ENCODE peak calls at places on chromosomes 5 and 9, in six cellular contexts. One of them, this sample, is unnamed.
A peak's percentile ranks its signal among the peaks of the same experiment; 100 is the strongest.

GRCh38 chr5:128225245-128226030 is 141.9 kb downstream of the SLC12A2 start:
- DNase-seq in SW 1271: no peak
- DNase-seq in GM12865: no peak
- DNase-seq in effector memory CD4-positive, alpha-beta T cell: no peak
- DNase-seq in right atrium auricular region: no peak
- DNase-seq in HepG2: no peak
- DNase-seq in this sample: no peak

GRCh38 chr5:56094579-56095361 is 100.0 kb upstream of the IL6ST start:
- DNase-seq in SW 1271: no peak
- DNase-seq in GM12865: peak; percentile 55
- DNase-seq in effector memory CD4-positive, alpha-beta T cell: no peak
- DNase-seq in right atrium auricular region: no peak
- DNase-seq in HepG2: no peak
- DNase-seq in this sample: no peak

GRCh38 chr5:158054388-158055092 is 195.6 kb upstream of the CLINT1 start:
- DNase-seq in SW 1271: no peak
- DNase-seq in GM12865: no peak
- DNase-seq in effector memory CD4-positive, alpha-beta T cell: no peak
- DNase-seq in right atrium auricular region: no peak
- DNase-seq in HepG2: no peak
- DNase-seq in this sample: no peak

GRCh38 chr9:121783523-121784507 is 132.4 kb downstream of the DAB2IP start:
- DNase-seq in SW 1271: no peak
- DNase-seq in GM12865: no peak
- DNase-seq in effector memory CD4-positive, alpha-beta T cell: no peak
- DNase-seq in right atrium auricular region: no peak
- DNase-seq in HepG2: no peak
- DNase-seq in this sample: no peak

GRCh38 chr9:89522261-89522978 is 24.5 kb upstream of the SEMA4D start:
- DNase-seq in SW 1271: no peak
- DNase-seq in GM12865: peak; percentile 92
- DNase-seq in effector memory CD4-positive, alpha-beta T cell: peak; percentile 63
- DNase-seq in right atrium auricular region: no peak
- DNase-seq in HepG2: no peak
- DNase-seq in this sample: no peak

GRCh38 chr5:6486074-6486473 is 37.4 kb downstream of the UBE2QL1 start:
- DNase-seq in SW 1271: no peak
- DNase-seq in GM12865: no peak
- DNase-seq in effector memory CD4-positive, alpha-beta T cell: no peak
- DNase-seq in right atrium auricular region: no peak
- DNase-seq in HepG2: no peak
- DNase-seq in this sample: no peak

GRCh38 chr9:101530076-101530711 is 3.5 kb upstream of the RNF20 start:
- DNase-seq in SW 1271: peak; percentile 11
- DNase-seq in GM12865: peak; percentile 85
- DNase-seq in effector memory CD4-positive, alpha-beta T cell: peak; percentile 50
- DNase-seq in right atrium auricular region: peak; percentile 85
- DNase-seq in HepG2: peak; percentile 67
- DNase-seq in this sample: peak; percentile 31

GRCh38 chr5:135718151-135718550 is 116.3 kb upstream of the SLC25A48 start:
- DNase-seq in SW 1271: no peak
- DNase-seq in GM12865: no peak
- DNase-seq in effector memory CD4-positive, alpha-beta T cell: no peak
- DNase-seq in right atrium auricular region: no peak
- DNase-seq in HepG2: no peak
- DNase-seq in this sample: no peak

GRCh38 chr5:30764704-30765103 is 428.8 kb upstream of the CDH6 start:
- DNase-seq in SW 1271: no peak
- DNase-seq in GM12865: no peak
- DNase-seq in effector memory CD4-positive, alpha-beta T cell: no peak
- DNase-seq in right atrium auricular region: no peak
- DNase-seq in HepG2: no peak
- DNase-seq in this sample: no peak

GRCh38 chr5:32499261-32499660 is 54.7 kb upstream of the ZFR start:
- DNase-seq in SW 1271: no peak
- DNase-seq in GM12865: no peak
- DNase-seq in effector memory CD4-positive, alpha-beta T cell: no peak
- DNase-seq in right atrium auricular region: no peak
- DNase-seq in HepG2: no peak
- DNase-seq in this sample: no peak

GRCh38 chr5:105619725-105620124 is 2051.0 kb downstream of the EFNA5 start:
- DNase-seq in SW 1271: no peak
- DNase-seq in GM12865: no peak
- DNase-seq in effector memory CD4-positive, alpha-beta T cell: no peak
- DNase-seq in right atrium auricular region: no peak
- DNase-seq in HepG2: no peak
- DNase-seq in this sample: no peak

GRCh38 chr9:127129073-127129717 is 6.8 kb upstream of the ANGPTL2 start:
- DNase-seq in SW 1271: no peak
- DNase-seq in GM12865: no peak
- DNase-seq in effector memory CD4-positive, alpha-beta T cell: no peak
- DNase-seq in right atrium auricular region: no peak
- DNase-seq in HepG2: no peak
- DNase-seq in this sample: no peak

GRCh38 chr5:111432828-111433536 is 79.4 kb downstream of the STARD4 start:
- DNase-seq in SW 1271: no peak
- DNase-seq in GM12865: no peak
- DNase-seq in effector memory CD4-positive, alpha-beta T cell: no peak
- DNase-seq in right atrium auricular region: no peak
- DNase-seq in HepG2: no peak
- DNase-seq in this sample: no peak

GRCh38 chr9:137031904-137032639 is at the start of gene FUT7:
- DNase-seq in SW 1271: no peak
- DNase-seq in GM12865: peak; percentile 47
- DNase-seq in effector memory CD4-positive, alpha-beta T cell: no peak
- DNase-seq in right atrium auricular region: no peak
- DNase-seq in HepG2: no peak
- DNase-seq in this sample: no peak

GRCh38 chr5:58294598-58295298 is 165.1 kb downstream of the PLK2 start:
- DNase-seq in SW 1271: no peak
- DNase-seq in GM12865: no peak
- DNase-seq in effector memory CD4-positive, alpha-beta T cell: no peak
- DNase-seq in right atrium auricular region: no peak
- DNase-seq in HepG2: no peak
- DNase-seq in this sample: no peak

GRCh38 chr9:9003184-9003583 is 1203.6 kb upstream of the DMAC1 start:
- DNase-seq in SW 1271: no peak
- DNase-seq in GM12865: no peak
- DNase-seq in effector memory CD4-positive, alpha-beta T cell: no peak
- DNase-seq in right atrium auricular region: no peak
- DNase-seq in HepG2: peak; percentile 16
- DNase-seq in this sample: no peak

GRCh38 chr9:122780026-122780425 is 8.7 kb upstream of the OR5C1 start:
- DNase-seq in SW 1271: no peak
- DNase-seq in GM12865: no peak
- DNase-seq in effector memory CD4-positive, alpha-beta T cell: no peak
- DNase-seq in right atrium auricular region: no peak
- DNase-seq in HepG2: no peak
- DNase-seq in this sample: no peak

GRCh38 chr5:134647750-134648424 is 698 bp upstream of the SEC24A start:
- DNase-seq in SW 1271: no peak
- DNase-seq in GM12865: peak; percentile 69
- DNase-seq in effector memory CD4-positive, alpha-beta T cell: peak; percentile 7
- DNase-seq in right atrium auricular region: no peak
- DNase-seq in HepG2: peak; percentile 21
- DNase-seq in this sample: no peak

GRCh38 chr9:88976186-88976887 is 14.9 kb upstream of the S1PR3 start:
- DNase-seq in SW 1271: no peak
- DNase-seq in GM12865: no peak
- DNase-seq in effector memory CD4-positive, alpha-beta T cell: no peak
- DNase-seq in right atrium auricular region: peak; percentile 23
- DNase-seq in HepG2: no peak
- DNase-seq in this sample: no peak

GRCh38 chr9:100213730-100214477 is 114.9 kb downstream of the INVS start:
- DNase-seq in SW 1271: no peak
- DNase-seq in GM12865: no peak
- DNase-seq in effector memory CD4-positive, alpha-beta T cell: no peak
- DNase-seq in right atrium auricular region: no peak
- DNase-seq in HepG2: no peak
- DNase-seq in this sample: no peak

GRCh38 chr5:9361835-9362234 is 184.0 kb downstream of the SEMA5A start:
- DNase-seq in SW 1271: peak; percentile 39
- DNase-seq in GM12865: peak; percentile 96
- DNase-seq in effector memory CD4-positive, alpha-beta T cell: peak; percentile 17
- DNase-seq in right atrium auricular region: peak; percentile 67
- DNase-seq in HepG2: peak; percentile 54
- DNase-seq in this sample: peak; percentile 16

GRCh38 chr9:125747765-125748510 is 765 bp downstream of the PBX3 start:
- DNase-seq in SW 1271: no peak
- DNase-seq in GM12865: peak; percentile 56
- DNase-seq in effector memory CD4-positive, alpha-beta T cell: peak; percentile 14
- DNase-seq in right atrium auricular region: no peak
- DNase-seq in HepG2: no peak
- DNase-seq in this sample: peak; percentile 45

GRCh38 chr5:55407059-55407684 is 99.4 kb downstream of the MTREX start:
- DNase-seq in SW 1271: no peak
- DNase-seq in GM12865: peak; percentile 27
- DNase-seq in effector memory CD4-positive, alpha-beta T cell: no peak
- DNase-seq in right atrium auricular region: no peak
- DNase-seq in HepG2: peak; percentile 27
- DNase-seq in this sample: peak; percentile 3

GRCh38 chr9:123763910-123764588 is 165.9 kb downstream of the DENND1A start:
- DNase-seq in SW 1271: no peak
- DNase-seq in GM12865: no peak
- DNase-seq in effector memory CD4-positive, alpha-beta T cell: no peak
- DNase-seq in right atrium auricular region: no peak
- DNase-seq in HepG2: no peak
- DNase-seq in this sample: no peak

GRCh38 chr5:17221843-17222614 is 4.6 kb downstream of the BASP1 start:
- DNase-seq in SW 1271: no peak
- DNase-seq in GM12865: peak; percentile 60
- DNase-seq in effector memory CD4-positive, alpha-beta T cell: no peak
- DNase-seq in right atrium auricular region: no peak
- DNase-seq in HepG2: no peak
- DNase-seq in this sample: no peak

GRCh38 chr9:20683351-20684034 is 566 bp upstream of the FOCAD start:
- DNase-seq in SW 1271: no peak
- DNase-seq in GM12865: peak; percentile 23
- DNase-seq in effector memory CD4-positive, alpha-beta T cell: peak; percentile 17
- DNase-seq in right atrium auricular region: peak; percentile 93
- DNase-seq in HepG2: peak; percentile 25
- DNase-seq in this sample: no peak

GRCh38 chr5:113054899-113055298 is 78.3 kb downstream of the DCP2 start:
- DNase-seq in SW 1271: no peak
- DNase-seq in GM12865: no peak
- DNase-seq in effector memory CD4-positive, alpha-beta T cell: no peak
- DNase-seq in right atrium auricular region: no peak
- DNase-seq in HepG2: no peak
- DNase-seq in this sample: no peak

GRCh38 chr5:81755320-81755719 is 4.4 kb upstream of the SSBP2 start:
- DNase-seq in SW 1271: peak; percentile 66
- DNase-seq in GM12865: no peak
- DNase-seq in effector memory CD4-positive, alpha-beta T cell: no peak
- DNase-seq in right atrium auricular region: peak; percentile 80
- DNase-seq in HepG2: peak; percentile 20
- DNase-seq in this sample: no peak

GRCh38 chr5:79850941-79851693 is 139.9 kb downstream of the MTX3 start:
- DNase-seq in SW 1271: no peak
- DNase-seq in GM12865: no peak
- DNase-seq in effector memory CD4-positive, alpha-beta T cell: no peak
- DNase-seq in right atrium auricular region: no peak
- DNase-seq in HepG2: no peak
- DNase-seq in this sample: no peak

GRCh38 chr5:153147891-153148623 is 342.4 kb upstream of the GRIA1 start:
- DNase-seq in SW 1271: no peak
- DNase-seq in GM12865: peak; percentile 45
- DNase-seq in effector memory CD4-positive, alpha-beta T cell: no peak
- DNase-seq in right atrium auricular region: no peak
- DNase-seq in HepG2: peak; percentile 11
- DNase-seq in this sample: no peak

GRCh38 chr9:109463924-109464625 is 34.0 kb downstream of the PTPN3 start:
- DNase-seq in SW 1271: no peak
- DNase-seq in GM12865: peak; percentile 55
- DNase-seq in effector memory CD4-positive, alpha-beta T cell: no peak
- DNase-seq in right atrium auricular region: no peak
- DNase-seq in HepG2: no peak
- DNase-seq in this sample: no peak

GRCh38 chr9:90907056-90907445 is 105.4 kb downstream of the SYK start:
- DNase-seq in SW 1271: no peak
- DNase-seq in GM12865: no peak
- DNase-seq in effector memory CD4-positive, alpha-beta T cell: no peak
- DNase-seq in right atrium auricular region: no peak
- DNase-seq in HepG2: no peak
- DNase-seq in this sample: no peak

GRCh38 chr9:112232233-112232632 is 57.1 kb upstream of the SUSD1 start:
- DNase-seq in SW 1271: no peak
- DNase-seq in GM12865: no peak
- DNase-seq in effector memory CD4-positive, alpha-beta T cell: no peak
- DNase-seq in right atrium auricular region: no peak
- DNase-seq in HepG2: no peak
- DNase-seq in this sample: no peak

GRCh38 chr5:149802008-149802407 is 71.9 kb downstream of the PPARGC1B start:
- DNase-seq in SW 1271: no peak
- DNase-seq in GM12865: no peak
- DNase-seq in effector memory CD4-positive, alpha-beta T cell: no peak
- DNase-seq in right atrium auricular region: no peak
- DNase-seq in HepG2: no peak
- DNase-seq in this sample: no peak

GRCh38 chr5:16143361-16144049 is 36.1 kb downstream of the MARCHF11 start:
- DNase-seq in SW 1271: no peak
- DNase-seq in GM12865: no peak
- DNase-seq in effector memory CD4-positive, alpha-beta T cell: no peak
- DNase-seq in right atrium auricular region: no peak
- DNase-seq in HepG2: no peak
- DNase-seq in this sample: no peak

GRCh38 chr5:127958421-127959011 is 125.0 kb upstream of the SLC12A2 start:
- DNase-seq in SW 1271: no peak
- DNase-seq in GM12865: no peak
- DNase-seq in effector memory CD4-positive, alpha-beta T cell: no peak
- DNase-seq in right atrium auricular region: no peak
- DNase-seq in HepG2: peak; percentile 78
- DNase-seq in this sample: no peak

GRCh38 chr9:131485728-131486381 is 16.9 kb upstream of the POMT1 start:
- DNase-seq in SW 1271: no peak
- DNase-seq in GM12865: no peak
- DNase-seq in effector memory CD4-positive, alpha-beta T cell: no peak
- DNase-seq in right atrium auricular region: no peak
- DNase-seq in HepG2: no peak
- DNase-seq in this sample: no peak

GRCh38 chr9:100396769-100397168 is 30.2 kb upstream of the MSANTD3 start:
- DNase-seq in SW 1271: no peak
- DNase-seq in GM12865: no peak
- DNase-seq in effector memory CD4-positive, alpha-beta T cell: no peak
- DNase-seq in right atrium auricular region: no peak
- DNase-seq in HepG2: no peak
- DNase-seq in this sample: no peak

This sample was measured in caudate nucleus.